ENCODE peak calls at places on chromosomes 5 and 9, in eight cellular contexts. N is ovary, W is mesothelial cell of epicardium, S is heart left ventricle, T is thoracic aorta, X is prostate gland, I is endothelial cell, Q is BJ. F is an unnamed sample.

GRCh38 chr5:59390074-59390659 is 503.4 kb downstream of the PDE4D start:
- DNase-seq in N (no peak), T (no peak), W (no peak), X (peak; percentile 29), Q (no peak), I (peak; percentile 15), S (no peak), F (no peak)

GRCh38 chr9:72983512-72984021 is 30.7 kb upstream of the ALDH1A1 start:
- DNase-seq in S (no peak), Q (no peak), T (no peak), I (no peak), N (no peak), X (no peak), W (no peak), F (no peak)

GRCh38 chr5:77145666-77146065 is 58.6 kb upstream of the ZBED3 start:
- DNase-seq in N (no peak), W (no peak), S (no peak), Q (no peak), X (no peak), I (no peak), T (no peak), F (no peak)

GRCh38 chr5:114450516-114450909 is 88.6 kb downstream of the KCNN2 start:
- DNase-seq in N (no peak), T (no peak), I (no peak), Q (no peak), W (no peak), X (no peak), S (no peak), F (no peak)

GRCh38 chr5:111999286-111999685 is 242.3 kb upstream of the NREP start:
- DNase-seq in W (no peak), I (no peak), X (no peak), N (no peak), S (no peak), T (no peak), Q (peak; percentile 52), F (no peak)

GRCh38 chr5:20276061-20276958 is 288.3 kb upstream of the CDH18 start:
- DNase-seq in Q (peak; percentile 4), X (no peak), N (no peak), I (no peak), W (no peak), S (no peak), T (no peak), F (peak; percentile 66)

GRCh38 chr5:73157399-73158303 is 15.3 kb upstream of the TMEM174 start:
- DNase-seq in T (no peak), N (no peak), W (no peak), S (no peak), Q (no peak), X (no peak), I (no peak), F (no peak)

GRCh38 chr9:75087279-75087823 is 604 bp downstream of the NMRK1 start:
- DNase-seq in T (no peak), S (peak; percentile 52), W (no peak), I (no peak), N (peak; percentile 51), Q (no peak), X (peak; percentile 41), F (no peak)

GRCh38 chr5:141121985-141122384 is 367 bp downstream of the PCDHB4 start:
- DNase-seq in I (no peak), Q (no peak), S (no peak), N (no peak), W (no peak), T (no peak), X (no peak), F (no peak)

GRCh38 chr5:139415221-139415861 is 11.5 kb upstream of the SPATA24 start:
- DNase-seq in S (peak; percentile 80), T (no peak), I (no peak), N (no peak), W (no peak), Q (no peak), X (peak; percentile 68), F (no peak)

GRCh38 chr5:113864437-113864836 is 350.9 kb downstream of the YTHDC2 start:
- DNase-seq in S (no peak), I (no peak), N (no peak), Q (no peak), W (no peak), X (no peak), T (no peak), F (no peak)

GRCh38 chr5:57538341-57538955 is 55.8 kb upstream of the ACTBL2 start:
- DNase-seq in Q (peak; percentile 77), W (no peak), X (no peak), I (no peak), S (no peak), T (no peak), N (no peak), F (peak; percentile 26)

GRCh38 chr5:150263339-150263738 is 26.2 kb downstream of the CAMK2A start:
- DNase-seq in W (no peak), Q (no peak), N (no peak), X (no peak), T (no peak), I (no peak), S (no peak), F (no peak)

GRCh38 chr5:9976621-9977020 is 273.1 kb downstream of the ATPSCKMT start:
- DNase-seq in I (no peak), Q (no peak), X (no peak), T (no peak), N (no peak), S (no peak), W (no peak), F (no peak)

GRCh38 chr5:350355-350754 is 28.8 kb downstream of the AHRR start:
- DNase-seq in X (no peak), T (no peak), N (no peak), W (no peak), Q (no peak), I (no peak), S (no peak), F (no peak)
- TF ChIP-seq CTCF in X (no peak), T (no peak), N (no peak), W (no peak), Q (peak; percentile 12), I (no peak), S (no peak), F (peak; percentile 23)

GRCh38 chr9:114614373-114614772 is 3.3 kb downstream of the TMEM268 start:
- DNase-seq in W (no peak), S (no peak), I (no peak), T (no peak), X (no peak), N (no peak), Q (no peak), F (no peak)
- TF ChIP-seq CTCF in W (no peak), S (no peak), I (no peak), T (no peak), X (no peak), N (no peak), Q (no peak), F (no peak)

GRCh38 chr5:37370864-37371726 is at the start of gene NUP155:
- DNase-seq in S (peak; percentile 95), X (peak; percentile 94), N (peak; percentile 90), W (peak; percentile 71), I (peak; percentile 84), T (peak; percentile 81), Q (peak; percentile 79), F (peak; percentile 87)
- TF ChIP-seq CTCF in S (no peak), X (peak; percentile 36), N (peak; percentile 10), W (no peak), I (no peak), T (no peak), Q (no peak), F (no peak)

DNA sequence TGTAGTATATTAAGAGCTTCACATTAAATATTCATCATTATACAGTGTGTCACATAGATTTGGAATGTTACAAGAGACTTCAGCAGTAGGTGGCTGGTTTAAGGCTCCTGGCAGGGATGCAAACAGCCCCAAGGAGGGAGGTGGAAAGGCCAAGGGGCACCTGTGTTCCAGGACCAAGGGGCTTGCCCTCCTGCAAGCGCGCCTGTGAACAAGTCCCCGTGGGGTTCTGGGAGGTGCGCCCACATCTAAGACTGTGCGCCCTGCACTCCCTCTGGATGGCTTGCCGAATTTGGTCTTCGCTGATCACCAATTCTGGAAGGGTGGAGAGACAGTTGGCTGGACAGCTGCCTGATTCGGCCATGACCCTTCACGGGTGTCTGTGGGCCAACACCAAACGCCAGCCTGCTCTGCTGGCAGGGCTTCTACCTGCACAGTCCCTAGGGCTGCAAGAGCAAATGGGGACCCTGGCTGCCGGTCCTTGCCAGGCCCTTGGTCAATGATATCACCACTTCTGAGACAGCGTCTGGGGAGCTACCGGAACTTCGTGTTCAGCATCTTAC is 12.1 kb upstream of the SLC25A51 start:
- DNase-seq in N (no peak), Q (no peak), X (no peak), S (no peak), W (no peak), T (no peak), I (no peak), F (no peak)
- TF ChIP-seq CTCF in N (no peak), Q (no peak), X (no peak), S (no peak), W (no peak), T (no peak), I (no peak), F (no peak)

DNA sequence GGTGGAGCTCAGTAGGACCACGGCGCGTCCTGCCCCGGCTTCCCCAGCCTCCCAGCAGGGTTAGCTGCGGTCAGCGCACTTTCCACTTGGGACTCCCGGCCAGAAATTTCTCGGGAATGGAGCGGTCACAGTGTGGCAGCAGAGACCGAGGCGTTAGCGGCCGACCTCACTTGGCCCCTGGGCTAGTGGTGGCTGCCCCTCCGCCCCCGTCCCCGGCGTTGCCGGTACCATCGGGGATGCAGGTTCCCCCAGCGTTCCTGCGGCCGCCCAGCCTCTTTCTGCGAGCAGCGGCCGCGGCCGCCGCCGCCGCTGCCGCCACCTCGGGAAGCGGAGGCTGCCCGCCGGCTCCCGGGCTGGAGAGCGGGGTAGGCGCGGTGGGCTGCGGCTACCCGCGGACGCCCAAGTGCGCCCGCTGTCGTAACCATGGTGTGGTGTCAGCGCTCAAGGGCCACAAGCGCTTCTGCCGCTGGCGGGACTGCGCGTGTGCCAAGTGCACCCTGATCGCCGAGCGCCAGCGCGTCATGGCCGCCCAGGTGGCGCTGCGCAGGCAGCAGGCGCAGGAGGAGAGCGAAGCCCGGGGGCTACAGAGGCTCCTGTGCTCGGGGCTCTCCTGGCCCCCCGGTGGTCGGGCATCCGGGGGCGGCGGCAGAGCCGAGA is 454 bp downstream of the DMRTA1 start:
- DNase-seq in T (no peak), W (peak; percentile 58), S (peak; percentile 71), Q (no peak), X (peak; percentile 62), N (peak; percentile 14), I (peak; percentile 72), F (no peak)
- TF ChIP-seq CTCF in T (no peak), W (no peak), S (no peak), Q (peak; percentile 6), X (no peak), N (no peak), I (no peak), F (peak; percentile 26)

GRCh38 chr9:93061260-93061751 is 2.8 kb downstream of the SUSD3 start:
- DNase-seq in I (no peak), W (no peak), N (peak; percentile 45), X (no peak), T (no peak), S (no peak), Q (no peak), F (no peak)
- TF ChIP-seq CTCF in I (no peak), W (no peak), N (no peak), X (no peak), T (no peak), S (no peak), Q (no peak), F (no peak)

F was measured in kidney epithelial cell.